ENCODE peak calls at places on chromosomes 6 and 20, in nine cellular contexts. P, H, F, D, T, Q, G, A and C are unnamed samples.

GRCh38 chr6:39792501-39793450 is 600 bp downstream of the DAAM2 start:
- DNase-seq in P (no peak), H (peak; percentile 41), F (no peak), D (peak; percentile 25), T (no peak), Q (no peak), G (no peak), A (no peak), C (peak; percentile 38)

GRCh38 chr6:61682562-61682961 is 603.5 kb downstream of the KHDRBS2 start:
- DNase-seq in P (no peak), H (no peak), F (no peak), D (no peak), T (no peak), Q (no peak), G (no peak), A (no peak), C (no peak)

GRCh38 chr20:57389695-57390603 is 1.2 kb upstream of the RBM38 start:
- DNase-seq in P (no peak), H (peak; percentile 73), F (peak; percentile 70), D (no peak), T (no peak), Q (peak; percentile 13), G (no peak), A (peak; percentile 90), C (peak; percentile 23)

GRCh38 chr6:90425161-90425641 is 128.6 kb upstream of the BACH2 start:
- DNase-seq in P (no peak), H (no peak), F (no peak), D (no peak), T (no peak), Q (no peak), G (no peak), A (no peak), C (no peak)

GRCh38 chr6:72944660-72945059 is 280.6 kb downstream of the KHDC1L start:
- DNase-seq in P (no peak), H (no peak), F (no peak), D (no peak), T (no peak), Q (no peak), G (no peak), A (no peak), C (no peak)

GRCh38 chr6:164099535-164099982 is 685.0 kb downstream of the QKI start:
- DNase-seq in P (no peak), H (no peak), F (no peak), D (no peak), T (no peak), Q (no peak), G (no peak), A (no peak), C (no peak)

GRCh38 chr6:30325150-30325872 is 1.4 kb upstream of the TRIM39 start:
- DNase-seq in P (no peak), H (no peak), F (no peak), D (no peak), T (no peak), Q (peak; percentile 51), G (no peak), A (peak; percentile 86), C (no peak)

GRCh38 chr6:74222768-74223321 is 526.8 kb downstream of the CD109 start:
- DNase-seq in P (no peak), H (no peak), F (no peak), D (no peak), T (no peak), Q (no peak), G (no peak), A (no peak), C (no peak)

GRCh38 chr20:24337074-24337473 is 132.4 kb upstream of the SYNDIG1 start:
- DNase-seq in P (no peak), H (no peak), F (no peak), D (no peak), T (no peak), Q (no peak), G (no peak), A (no peak), C (no peak)

GRCh38 chr6:99426454-99426762 is 1.3 kb upstream of the PNISR start:
- DNase-seq in P (no peak), H (no peak), F (no peak), D (no peak), T (no peak), Q (no peak), G (no peak), A (no peak), C (no peak)

GRCh38 chr6:158481612-158482473 is 78.0 kb upstream of the TMEM181 start:
- DNase-seq in P (no peak), H (no peak), F (no peak), D (no peak), T (no peak), Q (no peak), G (no peak), A (no peak), C (no peak)

GRCh38 chr6:16999486-17000436 is 102.1 kb upstream of the STMND1 start:
- DNase-seq in P (no peak), H (no peak), F (no peak), D (no peak), T (no peak), Q (no peak), G (no peak), A (no peak), C (no peak)

GRCh38 chr6:153484056-153484455 is 353.0 kb upstream of the RGS17 start:
- DNase-seq in P (no peak), H (no peak), F (no peak), D (no peak), T (no peak), Q (no peak), G (no peak), A (no peak), C (no peak)

GRCh38 chr6:15505463-15505918 is 157.3 kb downstream of the DTNBP1 start:
- DNase-seq in P (no peak), H (no peak), F (peak; percentile 36), D (no peak), T (no peak), Q (no peak), G (no peak), A (peak; percentile 74), C (no peak)

GRCh38 chr6:13355043-13355945 is 27.0 kb upstream of the TBC1D7 start:
- DNase-seq in P (no peak), H (no peak), F (no peak), D (no peak), T (no peak), Q (no peak), G (no peak), A (no peak), C (no peak)

GRCh38 chr20:24960861-24961260 is 11.8 kb downstream of the CST7 start:
- DNase-seq in P (no peak), H (no peak), F (no peak), D (no peak), T (no peak), Q (no peak), G (no peak), A (no peak), C (no peak)

GRCh38 chr20:62804021-62804631 is 509 bp upstream of the OGFR start:
- DNase-seq in P (no peak), H (no peak), F (peak; percentile 73), D (no peak), T (no peak), Q (no peak), G (no peak), A (peak; percentile 89), C (no peak)

GRCh38 chr6:142013875-142014495 is 118.7 kb upstream of the GJE1 start:
- DNase-seq in P (no peak), H (no peak), F (no peak), D (no peak), T (no peak), Q (no peak), G (no peak), A (no peak), C (no peak)
- TF ChIP-seq CTCF in P (no peak), H (no peak), F (no peak), D (no peak), T (no peak), Q (no peak), G (no peak), A (no peak), C (no peak)

GRCh38 chr6:108653864-108654402 is 93.2 kb downstream of the FOXO3 start:
- DNase-seq in P (peak; percentile 74), H (peak; percentile 75), F (peak; percentile 67), D (no peak), T (no peak), Q (no peak), G (no peak), A (no peak), C (peak; percentile 67)
- H3K4me1 ChIP-seq in P (peaks cover 4% of the 10 kb centered on the region), H (peaks cover 42% of the 10 kb centered on the region), F (peaks cover 50% of the 10 kb centered on the region), D (peaks cover 57% of the 10 kb centered on the region), T (no peaks in the 10 kb centered on the region), Q (peaks cover 48% of the 10 kb centered on the region), G (peaks cover 91% of the 10 kb centered on the region), A (peaks cover 90% of the 10 kb centered on the region), C (peaks cover 54% of the 10 kb centered on the region)

GRCh38 chr6:2938632-2939083 is 32.7 kb downstream of the SERPINB6 start:
- DNase-seq in P (no peak), H (no peak), F (peak; percentile 62), D (no peak), T (no peak), Q (no peak), G (no peak), A (peak; percentile 40), C (no peak)

GRCh38 chr6:2940851-2941250 is 30.5 kb downstream of the SERPINB6 start:
- DNase-seq in P (no peak), H (no peak), F (no peak), D (no peak), T (no peak), Q (no peak), G (no peak), A (no peak), C (no peak)

GRCh38 chr6:2940010-2940850 is 31.1 kb downstream of the SERPINB6 start:
- DNase-seq in P (no peak), H (no peak), F (peak; percentile 75), D (no peak), T (no peak), Q (no peak), G (no peak), A (peak; percentile 75), C (no peak)

GRCh38 chr6:2938004-2938631 is 33.2 kb downstream of the SERPINB6 start:
- DNase-seq in P (no peak), H (no peak), F (peak; percentile 45), D (no peak), T (no peak), Q (no peak), G (no peak), A (peak; percentile 68), C (no peak)

DNA sequence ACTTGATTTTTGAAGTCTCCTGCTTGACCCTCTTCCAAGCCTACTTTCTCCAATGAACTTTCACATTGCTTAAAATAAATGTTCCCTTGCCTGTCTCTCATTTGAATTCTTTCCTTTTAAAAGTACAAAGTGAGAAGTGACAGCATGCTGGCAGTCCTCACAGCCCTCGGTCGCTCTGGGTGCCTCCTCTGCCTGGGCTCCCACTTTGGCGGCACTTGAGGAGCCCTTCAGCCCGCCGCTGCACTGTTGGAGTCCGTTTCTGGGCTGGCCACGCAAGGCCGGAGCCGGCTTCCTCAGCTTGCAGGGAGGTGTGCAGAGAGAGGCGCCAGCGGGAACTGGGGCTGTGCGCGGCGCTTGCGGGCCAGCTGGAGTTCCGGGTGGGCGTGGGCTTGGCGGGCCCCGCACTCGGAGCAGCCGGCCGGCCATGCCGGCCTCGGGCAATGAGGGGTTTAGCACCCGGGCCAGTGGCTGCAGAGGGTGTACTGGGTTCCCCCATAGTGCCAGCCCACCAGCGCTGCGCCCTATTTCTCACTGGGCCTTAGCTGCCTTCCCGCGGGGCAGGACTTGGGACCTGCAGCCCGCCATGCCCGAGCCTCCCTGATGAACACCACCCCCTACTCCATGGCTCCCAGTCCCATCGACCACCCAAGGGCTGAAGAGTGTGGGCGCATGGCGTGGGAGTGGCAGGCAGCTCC is 31.9 kb downstream of the SERPINB6 start:
- DNase-seq in P (no peak), H (no peak), F (peak; percentile 45), D (no peak), T (peak; percentile 56), Q (no peak), G (no peak), A (peak; percentile 81), C (no peak)
- H3K4me3 ChIP-seq in P (no peak overlapping the region), H (no peak overlapping the region), F (no peak overlapping the region), D (no peak overlapping the region), T (no peak overlapping the region), Q (no peak overlapping the region), G (no peak overlapping the region), A (peak overlapping the region; percentile 60), C (no peak overlapping the region)

GRCh38 chr20:60224914-60225313 is 266.7 kb downstream of the CDH26 start:
- DNase-seq in P (no peak), H (no peak), F (no peak), D (no peak), T (peak; percentile 21), Q (peak; percentile 34), G (no peak), A (no peak), C (no peak)
- TF ChIP-seq CTCF in P (no peak), H (no peak), F (no peak), D (no peak), T (no peak), Q (peak; percentile 57), G (no peak), A (peak; percentile 32), C (no peak)